ENCODE peak calls at places on chromosomes 16 and 17, in six cellular contexts. O, A, M, D, Y and Z are unnamed samples.

GRCh38 chr16:78639775-78640174 is 540.3 kb downstream of the WWOX start:
- DNase-seq in M (no peak), A (no peak), O (no peak), D (no peak), Y (no peak), Z (no peak)

GRCh38 chr16:87918866-87919680 is 17.3 kb downstream of the CA5A start:
- DNase-seq in D (no peak), A (no peak), M (no peak), O (no peak), Y (no peak), Z (no peak)

GRCh38 chr17:43006639-43007551 is at the start of gene IFI35:
- DNase-seq in Y (peak; percentile 85), D (peak; percentile 91), M (peak; percentile 79), A (peak; percentile 82), O (no peak), Z (peak; percentile 80)

GRCh38 chr17:75267403-75268232 is 3.4 kb downstream of the MIF4GD start:
- DNase-seq in A (no peak), O (no peak), M (peak; percentile 76), D (no peak), Y (peak; percentile 58), Z (peak; percentile 85)

GRCh38 chr16:24822542-24822941 is 23.2 kb upstream of the SLC5A11 start:
- DNase-seq in A (no peak), M (no peak), O (no peak), D (no peak), Y (no peak), Z (no peak)

GRCh38 chr17:29800457-29800856 is 129.6 kb downstream of the SSH2 start:
- DNase-seq in M (no peak), Y (no peak), A (no peak), O (no peak), D (no peak), Z (no peak)

GRCh38 chr16:87829988-87830672 is 39.2 kb downstream of the SLC7A5 start:
- DNase-seq in A (no peak), M (no peak), O (no peak), Y (no peak), D (no peak), Z (no peak)

GRCh38 chr16:77551352-77551751 is 116.5 kb upstream of the ADAMTS18 start:
- DNase-seq in A (no peak), Y (no peak), M (no peak), D (peak; percentile 65), O (no peak), Z (no peak)

GRCh38 chr16:86800914-86801313 is 222.6 kb downstream of the FOXL1 start:
- DNase-seq in M (no peak), O (no peak), D (no peak), Y (no peak), A (no peak), Z (peak; percentile 72)

GRCh38 chr16:73056911-73057310 is 9.0 kb upstream of the ZFHX3 start:
- DNase-seq in A (no peak), Y (no peak), D (no peak), M (no peak), O (no peak), Z (no peak)

GRCh38 chr16:73058221-73058615 is 10.3 kb upstream of the ZFHX3 start:
- DNase-seq in D (peak; percentile 61), O (peak; percentile 48), M (peak; percentile 65), A (no peak), Y (peak; percentile 54), Z (no peak)

GRCh38 chr16:73054732-73055481 is 7.0 kb upstream of the ZFHX3 start:
- DNase-seq in Y (peak; percentile 71), O (no peak), M (no peak), D (peak; percentile 83), A (peak; percentile 77), Z (peak; percentile 51)

GRCh38 chr16:73057369-73058210 is 9.7 kb upstream of the ZFHX3 start:
- DNase-seq in O (peak; percentile 46), M (peak; percentile 65), A (no peak), Y (peak; percentile 44), D (peak; percentile 49), Z (no peak)

DNA sequence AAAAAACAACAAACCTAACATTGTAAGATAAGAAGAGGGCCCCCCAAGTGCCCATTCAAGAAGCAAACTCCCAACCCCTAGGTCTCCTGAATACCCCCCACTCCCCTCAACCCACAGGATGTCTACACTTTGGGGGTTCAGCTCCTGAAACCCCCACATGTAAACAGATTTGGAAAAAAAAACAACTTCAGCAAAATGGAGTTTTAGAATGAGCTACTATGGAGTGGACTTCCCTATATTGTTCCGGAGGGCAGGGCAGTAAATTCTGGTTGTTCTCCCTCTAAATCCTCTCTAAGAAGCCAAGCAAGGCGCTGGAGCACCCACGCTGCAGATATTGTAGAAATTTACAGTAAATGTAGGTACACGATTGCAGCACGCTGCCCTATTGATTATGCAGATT is 8.5 kb upstream of the ZFHX3 start:
- DNase-seq in A (no peak), D (no peak), M (no peak), O (no peak), Y (no peak), Z (no peak)
- H3K4me3 ChIP-seq in A (peak overlapping the region; percentile 82), D (no peak overlapping the region), M (no peak overlapping the region), O (peak overlapping the region; percentile 58), Y (no peak overlapping the region), Z (no peak overlapping the region)

GRCh38 chr16:9680021-9680655 is 502.1 kb downstream of the GRIN2A start:
- DNase-seq in D (no peak), O (no peak), A (no peak), Y (no peak), M (no peak), Z (no peak)
- H2BK5ac ChIP-seq in D (no peak overlapping the region), O (no peak overlapping the region), A (no peak overlapping the region), Y (no peak overlapping the region), M (peak overlapping the region; percentile 94), Z (no peak overlapping the region)

GRCh38 chr16:12901597-12902436 is at the start of gene SHISA9:
- DNase-seq in Y (no peak), D (no peak), A (no peak), M (peak; percentile 79), O (peak; percentile 67), Z (peak; percentile 42)

GRCh38 chr16:12901204-12901596 is 198 bp upstream of the SHISA9 start:
- DNase-seq in O (peak; percentile 79), M (peak; percentile 80), A (no peak), Y (no peak), D (no peak), Z (peak; percentile 95)

GRCh38 chr16:12902511-12903324 is 1.3 kb downstream of the SHISA9 start:
- DNase-seq in A (no peak), O (peak; percentile 55), M (peak; percentile 68), D (no peak), Y (no peak), Z (peak; percentile 83)

GRCh38 chr16:12899529-12900168 is 1.7 kb upstream of the SHISA9 start:
- DNase-seq in M (no peak), A (no peak), D (no peak), Y (peak; percentile 12), O (no peak), Z (no peak)

GRCh38 chr16:12900599-12901203 is 697 bp upstream of the SHISA9 start:
- DNase-seq in O (no peak), Y (no peak), D (no peak), M (peak; percentile 57), A (no peak), Z (peak; percentile 23)
- H3K4me3 ChIP-seq in O (no peak overlapping the region), Y (peak overlapping the region; percentile 47), D (peak overlapping the region; percentile 44), M (peak overlapping the region; percentile 82), A (no peak overlapping the region), Z (peak overlapping the region; percentile 63)

GRCh38 chr17:63773272-63774140 is at the start of gene CCDC47:
- DNase-seq in Y (peak; percentile 100), M (peak; percentile 97), D (peak; percentile 100), A (peak; percentile 99), O (peak; percentile 99), Z (peak; percentile 100)
- H2BK5ac ChIP-seq in Y (peak within 1 kb of the TSS; percentile 78), M (peak within 1 kb of the TSS; percentile 96), D (peak within 1 kb of the TSS; percentile 98), A (peak within 1 kb of the TSS; percentile 96), O (peak within 1 kb of the TSS; percentile 73), Z (peak within 1 kb of the TSS; percentile 94)

DNA sequence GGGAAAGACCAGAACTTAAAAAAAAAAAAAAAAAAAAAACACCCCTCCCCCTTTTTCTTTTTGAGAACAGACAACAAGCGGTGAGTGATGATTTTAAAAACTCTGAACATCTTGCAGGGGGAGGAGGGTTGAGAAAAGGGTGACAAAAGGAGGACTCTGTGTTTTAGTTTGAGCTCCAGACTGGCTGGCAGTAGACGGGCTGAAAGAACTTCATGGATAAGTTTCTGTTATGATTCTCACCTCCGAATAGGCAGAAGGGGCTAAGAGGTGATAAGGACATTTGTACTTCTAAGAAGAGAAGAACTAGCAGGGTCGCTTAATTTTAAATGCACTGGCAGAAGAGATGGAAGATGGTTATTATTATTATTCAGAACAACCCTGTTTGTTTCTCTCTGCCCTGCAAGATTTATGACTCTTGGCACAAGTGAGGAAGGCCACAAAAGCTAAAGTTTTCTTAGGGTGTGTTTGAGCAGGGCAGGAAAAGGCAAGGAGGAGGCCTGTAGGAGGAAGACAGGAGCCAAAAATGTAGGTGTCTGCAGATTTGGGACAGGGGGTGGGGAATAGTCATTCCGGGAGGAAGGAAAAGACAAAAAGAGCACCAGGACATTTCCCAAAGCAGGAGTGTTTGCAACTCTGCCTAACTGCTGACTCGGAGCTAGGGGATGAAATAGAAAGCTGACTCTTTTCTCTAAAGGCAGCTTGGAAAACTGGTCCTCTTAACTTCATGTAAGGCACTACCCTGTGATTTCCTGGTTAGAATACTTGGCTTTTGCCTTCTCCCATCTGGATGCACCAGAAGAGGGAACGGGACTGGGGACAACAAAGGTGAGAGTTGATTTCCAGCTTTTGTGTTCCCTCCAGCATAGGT is 11.9 kb upstream of the HOXB2 start:
- DNase-seq in M (no peak), D (peak; percentile 68), Y (no peak), O (no peak), A (peak; percentile 57), Z (no peak)
- H3K4me3 ChIP-seq in M (no peak overlapping the region), D (no peak overlapping the region), Y (no peak overlapping the region), O (no peak overlapping the region), A (peak overlapping the region; percentile 21), Z (no peak overlapping the region)

GRCh38 chr16:67539691-67540635 is 11.3 kb downstream of the RIPOR1 start:
- DNase-seq in M (no peak), D (no peak), O (no peak), Y (no peak), A (no peak), Z (no peak)
- H2BK5ac ChIP-seq in M (no peak overlapping the region), D (no peak overlapping the region), O (peak overlapping the region; percentile 32), Y (no peak overlapping the region), A (no peak overlapping the region), Z (no peak overlapping the region)

DNA sequence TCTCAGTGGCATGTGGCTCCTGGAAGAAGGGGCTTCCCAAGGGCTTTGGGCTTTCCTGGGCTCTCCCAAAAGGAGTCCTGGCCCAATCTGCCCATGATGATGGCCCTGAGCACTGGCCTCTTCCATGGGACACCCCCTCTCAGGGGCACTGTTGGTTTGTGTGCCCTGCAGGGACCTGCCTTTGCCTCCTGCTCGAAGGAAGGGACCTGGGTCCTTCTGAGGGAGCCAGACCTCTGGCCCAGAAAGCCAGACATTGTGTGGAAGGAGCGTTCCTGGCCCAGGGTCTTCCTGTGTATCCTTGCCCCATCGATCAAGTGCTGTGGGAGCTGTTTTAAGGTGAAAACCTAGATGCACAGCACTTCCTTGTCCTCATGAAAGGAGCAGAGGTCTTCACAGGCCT is 1689.3 kb downstream of the TP53TG3F start:
- DNase-seq in A (no peak), Y (no peak), O (no peak), D (no peak), M (no peak), Z (no peak)
- H3K4me3 ChIP-seq in A (no peak overlapping the region), Y (no peak overlapping the region), O (no peak overlapping the region), D (no peak overlapping the region), M (no peak overlapping the region), Z (no peak overlapping the region)

GRCh38 chr17:28662527-28662829 is 473 bp downstream of the SUPT6H start:
- DNase-seq in D (no peak), Y (no peak), O (no peak), M (no peak), A (no peak), Z (no peak)
- H2BK5ac ChIP-seq in D (peak overlapping the region; percentile 85), Y (peak overlapping the region; percentile 95), O (peak overlapping the region; percentile 30), M (peak overlapping the region; percentile 66), A (peak overlapping the region; percentile 88), Z (peak overlapping the region; percentile 47)